ENCODE peak calls at places on chromosome 19, in seven cellular contexts. T, D, B, S, J, U and Z are unnamed samples.

GRCh38 chr19:53571339-53571738 is 33.4 kb downstream of the ZNF331 start:
- DNase-seq in T (no peak), U (no peak), S (no peak), J (no peak), B (no peak), D (no peak), Z (no peak)

GRCh38 chr19:14674764-14675163 is at the start of gene ADGRE3:
- DNase-seq in T (no peak), B (no peak), S (no peak), J (no peak), U (no peak), D (peak), Z (no peak)

GRCh38 chr19:4186087-4186993 is 3.9 kb downstream of the ANKRD24 start:
- DNase-seq in T (peak), J (peak), S (peak), D (peak), B (peak), U (peak), Z (peak)

GRCh38 chr19:46186101-46186716 is 38.2 kb downstream of the IGFL2 start:
- DNase-seq in S (no peak), T (no peak), J (no peak), U (no peak), D (no peak), B (peak), Z (peak)

GRCh38 chr19:32269831-32270230 is 75.6 kb upstream of the ZNF507 start:
- DNase-seq in U (no peak), S (no peak), D (no peak), T (no peak), B (no peak), J (no peak), Z (no peak)

GRCh38 chr19:16778796-16779411 is 50.3 kb upstream of the SIN3B start:
- DNase-seq in U (peak), J (peak), T (peak), D (peak), S (peak), B (peak), Z (peak)

GRCh38 chr19:7862413-7862951 is 11.7 kb downstream of the PRR36 start:
- DNase-seq in S (peak), T (no peak), B (peak), D (peak), U (peak), J (no peak), Z (peak)

GRCh38 chr19:11657307-11657706 is 60.0 kb downstream of the ZNF627 start:
- DNase-seq in S (no peak), B (no peak), J (no peak), U (no peak), T (no peak), D (no peak), Z (no peak)

GRCh38 chr19:49129238-49129583 is 9.9 kb downstream of the PPFIA3 start:
- DNase-seq in D (no peak), B (peak), S (no peak), J (no peak), T (no peak), U (no peak), Z (peak)

GRCh38 chr19:4357921-4358326 is 14.6 kb downstream of the MPND start:
- DNase-seq in U (no peak), D (no peak), B (no peak), S (no peak), J (no peak), T (no peak), Z (peak)

GRCh38 chr19:19606021-19606420 is 12.5 kb downstream of the PBX4 start:
- DNase-seq in S (no peak), D (peak), B (no peak), U (peak), T (peak), J (no peak), Z (no peak)

GRCh38 chr19:39705578-39706188 is 1.4 kb downstream of the LGALS14 start:
- DNase-seq in T (no peak), S (no peak), J (no peak), U (no peak), D (no peak), B (no peak), Z (no peak)